ENCODE peak calls at places on chromosome 7, in eight cellular contexts. R is stimulated activated CD8-positive, alpha-beta memory T cell treated with anti-CD3 and anti-CD28 coated beads, Interleukin-12 subunit alpha, Interleukin-12 subunit beta, amount 100 ng/mL, for 4 hours; F is stimulated activated naive CD8-positive, alpha-beta T cell treated with anti-CD3 and anti-CD28 coated beads, Interleukin-15, Interleukin-2, amounts not matched to agents 100 U/mL and 50 U/mL, for 24 hours; N is keratinocyte; W is ELF-1; I is cardiac septum; C is fibroblast of lung; J is RCC 7860. T is an unnamed sample.

GRCh38 chr7:18520450-18521235 is 25.1 kb downstream of the HDAC9 start:
- DNase-seq in R (no peak), J (peak), I (no peak), N (no peak), F (no peak), C (peak), W (no peak), T (no peak)

GRCh38 chr7:158992759-158993158 is 136.4 kb downstream of the DYNC2I1 start:
- DNase-seq in W (no peak), N (no peak), C (no peak), R (no peak), I (no peak), J (no peak), F (no peak), T (peak)

GRCh38 chr7:132776105-132776504 is 199.8 kb upstream of the PLXNA4 start:
- DNase-seq in W (no peak), F (no peak), I (no peak), J (no peak), C (no peak), R (no peak), N (no peak), T (no peak)

GRCh38 chr7:5827755-5828154 is 46.3 kb upstream of the RNF216 start:
- DNase-seq in N (no peak), J (peak), I (no peak), F (peak), C (peak), W (peak), R (no peak), T (peak)

GRCh38 chr7:14016950-14017349 is 27.5 kb upstream of the ETV1 start:
- DNase-seq in R (no peak), W (no peak), I (no peak), C (no peak), F (no peak), N (no peak), J (no peak), T (no peak)

GRCh38 chr7:5692112-5692844 is 89.2 kb downstream of the RNF216 start:
- DNase-seq in N (peak), F (no peak), R (no peak), J (peak), C (peak), W (peak), I (peak), T (no peak)

GRCh38 chr7:1053002-1053411 is 8.7 kb downstream of the GPR146 start:
- DNase-seq in N (no peak), I (no peak), W (peak), R (no peak), J (no peak), F (no peak), C (no peak), T (peak)

GRCh38 chr7:130700760-130701159 is 14.4 kb upstream of the TSGA13 start:
- DNase-seq in I (no peak), F (no peak), R (no peak), C (no peak), N (no peak), J (no peak), W (no peak), T (no peak)

GRCh38 chr7:100603697-100604077 is 1.5 kb downstream of the PCOLCE start:
- DNase-seq in I (no peak), J (no peak), R (no peak), F (no peak), C (peak), N (no peak), W (peak), T (no peak)

GRCh38 chr7:110964770-110965169 is 126.2 kb upstream of the LRRN3 start:
- DNase-seq in C (no peak), W (no peak), N (no peak), R (no peak), F (no peak), J (no peak), I (no peak), T (no peak)

GRCh38 chr7:96962221-96962620 is 43.1 kb upstream of the DLX6 start:
- DNase-seq in I (no peak), F (no peak), J (peak), R (no peak), W (no peak), C (no peak), N (no peak), T (no peak)

GRCh38 chr7:79296553-79297320 is 156.7 kb downstream of the MAGI2 start:
- DNase-seq in I (no peak), W (no peak), J (no peak), F (no peak), C (no peak), R (no peak), N (no peak), T (no peak)

GRCh38 chr7:6226194-6226799 is 46.1 kb downstream of the CYTH3 start:
- DNase-seq in R (no peak), J (no peak), F (no peak), I (no peak), W (no peak), C (peak), N (no peak), T (no peak)

GRCh38 chr7:28793383-28793782 is 164.7 kb downstream of the TRIL start:
- DNase-seq in W (peak), F (no peak), R (no peak), C (no peak), J (no peak), I (no peak), N (no peak), T (no peak)

GRCh38 chr7:80499350-80499955 is 12.4 kb downstream of the GNAT3 start:
- DNase-seq in W (peak), R (no peak), I (no peak), C (peak), J (peak), F (no peak), N (peak), T (peak)

GRCh38 chr7:149871576-149871975 is 2.2 kb upstream of the ATP6V0E2 start:
- DNase-seq in F (no peak), I (no peak), J (no peak), N (no peak), W (peak), C (no peak), R (no peak), T (no peak)

GRCh38 chr7:102991540-102992214 is 78.9 kb downstream of the LRRC17 start:
- DNase-seq in N (peak), R (no peak), W (no peak), C (peak), I (no peak), J (peak), F (no peak), T (no peak)

GRCh38 chr7:114806590-114807167 is 115.2 kb upstream of the MDFIC start:
- DNase-seq in I (no peak), N (no peak), J (no peak), C (peak), W (no peak), R (no peak), F (no peak), T (no peak)

GRCh38 chr7:129385598-129385997 is 48.6 kb upstream of the STRIP2 start:
- DNase-seq in N (no peak), J (no peak), C (no peak), F (no peak), W (no peak), R (no peak), I (no peak), T (no peak)

T was measured in endodermal cell.